ENCODE peak calls at places on chromosome 7, in six cellular contexts. One of them, this sample, is unnamed.

GRCh38 chr7:118085000-118085399 is 99.0 kb upstream of the LSM8 start:
- DNase-seq in Peyer's patch: no peak
- DNase-seq in ovary: no peak
- DNase-seq in spleen: no peak
- DNase-seq in body of pancreas: no peak
- DNase-seq in H1: no peak
- DNase-seq in this sample: no peak

GRCh38 chr7:47764746-47765145 is 182.8 kb upstream of the TNS3 start:
- DNase-seq in body of pancreas: no peak
- DNase-seq in H1: no peak
- DNase-seq in ovary: no peak
- DNase-seq in Peyer's patch: no peak
- DNase-seq in spleen: no peak
- DNase-seq in this sample: no peak

GRCh38 chr7:356087-356486 is 66.1 kb downstream of the FOXL3 start:
- DNase-seq in spleen: no peak
- DNase-seq in Peyer's patch: no peak
- DNase-seq in ovary: no peak
- DNase-seq in body of pancreas: no peak
- DNase-seq in H1: no peak
- DNase-seq in this sample: no peak

GRCh38 chr7:69643708-69644445 is 45.6 kb downstream of the AUTS2 start:
- DNase-seq in body of pancreas: no peak
- DNase-seq in spleen: no peak
- DNase-seq in Peyer's patch: no peak
- DNase-seq in ovary: no peak
- DNase-seq in H1: no peak
- DNase-seq in this sample: no peak

GRCh38 chr7:67392596-67393438 is 396.2 kb downstream of the TYW1 start:
- DNase-seq in body of pancreas: no peak
- DNase-seq in spleen: no peak
- DNase-seq in Peyer's patch: no peak
- DNase-seq in ovary: no peak
- DNase-seq in H1: peak; percentile 23
- DNase-seq in this sample: no peak

GRCh38 chr7:2175514-2175913 is 57.2 kb downstream of the MAD1L1 start:
- DNase-seq in H1: no peak
- DNase-seq in Peyer's patch: no peak
- DNase-seq in spleen: no peak
- DNase-seq in body of pancreas: no peak
- DNase-seq in ovary: no peak
- DNase-seq in this sample: no peak

GRCh38 chr7:129376778-129377700 is 57.2 kb upstream of the STRIP2 start:
- DNase-seq in body of pancreas: no peak
- DNase-seq in ovary: no peak
- DNase-seq in H1: no peak
- DNase-seq in spleen: no peak
- DNase-seq in Peyer's patch: no peak
- DNase-seq in this sample: no peak

GRCh38 chr7:106041140-106041717 is 70.9 kb downstream of the SYPL1 start:
- DNase-seq in ovary: peak; percentile 43
- DNase-seq in body of pancreas: peak; percentile 50
- DNase-seq in Peyer's patch: no peak
- DNase-seq in spleen: no peak
- DNase-seq in H1: no peak
- DNase-seq in this sample: no peak

GRCh38 chr7:44990520-44991023 is 9.4 kb upstream of the CCM2 start:
- DNase-seq in H1: no peak
- DNase-seq in Peyer's patch: no peak
- DNase-seq in body of pancreas: no peak
- DNase-seq in ovary: no peak
- DNase-seq in spleen: peak; percentile 12
- DNase-seq in this sample: no peak

GRCh38 chr7:90421648-90422047 is 18.4 kb downstream of the CLDN12 start:
- DNase-seq in H1: no peak
- DNase-seq in Peyer's patch: no peak
- DNase-seq in ovary: no peak
- DNase-seq in spleen: no peak
- DNase-seq in body of pancreas: no peak
- DNase-seq in this sample: no peak

GRCh38 chr7:44327981-44328380 is 2.6 kb upstream of the CAMK2B start:
- DNase-seq in H1: no peak
- DNase-seq in body of pancreas: no peak
- DNase-seq in spleen: no peak
- DNase-seq in ovary: no peak
- DNase-seq in Peyer's patch: no peak
- DNase-seq in this sample: no peak

GRCh38 chr7:43390601-43391000 is 192.3 kb upstream of the STK17A start:
- DNase-seq in ovary: no peak
- DNase-seq in spleen: no peak
- DNase-seq in body of pancreas: no peak
- DNase-seq in H1: no peak
- DNase-seq in Peyer's patch: no peak
- DNase-seq in this sample: no peak

GRCh38 chr7:148622887-148623585 is 32.5 kb downstream of the C7orf33 start:
- DNase-seq in Peyer's patch: no peak
- DNase-seq in body of pancreas: peak; percentile 10
- DNase-seq in H1: no peak
- DNase-seq in ovary: no peak
- DNase-seq in spleen: no peak
- DNase-seq in this sample: no peak

GRCh38 chr7:128833148-128833938 is 3.1 kb downstream of the FLNC start:
- DNase-seq in H1: no peak
- DNase-seq in ovary: peak; percentile 76
- DNase-seq in Peyer's patch: no peak
- DNase-seq in spleen: peak; percentile 66
- DNase-seq in body of pancreas: no peak
- DNase-seq in this sample: peak; percentile 46

GRCh38 chr7:37372750-37373149 is 75.9 kb downstream of the ELMO1 start:
- DNase-seq in body of pancreas: no peak
- DNase-seq in Peyer's patch: no peak
- DNase-seq in H1: no peak
- DNase-seq in ovary: no peak
- DNase-seq in spleen: no peak
- DNase-seq in this sample: no peak

GRCh38 chr7:8217200-8218068 is 44.5 kb downstream of the ICA1 start:
- DNase-seq in H1: no peak
- DNase-seq in spleen: no peak
- DNase-seq in body of pancreas: no peak
- DNase-seq in ovary: no peak
- DNase-seq in Peyer's patch: no peak
- DNase-seq in this sample: peak; percentile 86

GRCh38 chr7:14637968-14638367 is 264.6 kb downstream of the DGKB start:
- DNase-seq in Peyer's patch: no peak
- DNase-seq in body of pancreas: no peak
- DNase-seq in H1: no peak
- DNase-seq in ovary: no peak
- DNase-seq in spleen: no peak
- DNase-seq in this sample: no peak

GRCh38 chr7:79683185-79683890 is 229.9 kb upstream of the MAGI2 start:
- DNase-seq in Peyer's patch: no peak
- DNase-seq in ovary: no peak
- DNase-seq in body of pancreas: no peak
- DNase-seq in spleen: no peak
- DNase-seq in H1: no peak
- DNase-seq in this sample: no peak

DNA sequence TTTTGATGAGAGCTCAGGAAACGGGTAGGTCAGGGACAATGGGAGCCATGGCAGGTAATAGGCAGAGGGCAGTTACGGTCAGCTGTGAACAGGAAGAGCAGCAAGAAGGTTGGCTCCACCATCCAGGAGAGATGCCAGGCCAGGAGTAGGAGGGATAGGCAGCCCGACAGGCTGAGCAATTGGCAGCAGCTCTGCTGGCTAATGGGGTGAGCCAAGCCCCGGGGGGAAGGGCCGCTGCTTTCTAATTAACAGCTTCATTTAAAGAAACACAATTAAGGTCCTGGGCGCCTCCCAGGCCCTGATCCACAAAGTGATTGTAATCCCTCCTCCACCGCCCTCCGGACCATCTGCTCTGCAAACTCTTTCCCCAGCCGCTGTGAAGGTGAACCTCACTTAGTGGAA is 23.7 kb downstream of the SH2B2 start:
- DNase-seq in H1: no peak
- DNase-seq in body of pancreas: no peak
- DNase-seq in spleen: no peak
- DNase-seq in Peyer's patch: no peak
- DNase-seq in ovary: no peak
- DNase-seq in this sample: no peak
- H3K27ac ChIP-seq in H1: no peak overlapping the region
- H3K27ac ChIP-seq in body of pancreas: no peak overlapping the region
- H3K27ac ChIP-seq in spleen: no peak overlapping the region
- H3K27ac ChIP-seq in Peyer's patch: no peak overlapping the region
- H3K27ac ChIP-seq in ovary: no peak overlapping the region
- H3K27ac ChIP-seq in this sample: no peak overlapping the region

DNA sequence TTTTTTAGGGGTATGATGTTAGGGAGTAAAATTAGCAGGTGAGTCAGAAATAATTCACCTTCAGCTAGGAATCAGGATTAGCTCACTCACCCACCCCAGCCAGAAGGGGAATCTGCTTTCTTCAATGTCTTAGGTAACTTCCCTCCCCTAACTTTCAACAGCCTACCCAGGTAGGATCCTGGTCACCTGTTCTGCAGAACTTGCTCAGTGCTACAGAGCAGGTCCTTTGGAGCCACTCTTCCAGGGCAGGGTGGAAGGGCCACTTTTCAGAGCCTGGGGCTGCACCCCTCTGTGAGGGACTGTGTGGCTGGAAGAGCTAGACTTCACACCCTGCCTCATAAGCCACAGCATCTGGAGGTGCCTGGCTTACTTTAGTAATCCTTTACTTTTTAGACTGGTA is 58.1 kb downstream of the SHH start:
- DNase-seq in Peyer's patch: no peak
- DNase-seq in ovary: no peak
- DNase-seq in body of pancreas: no peak
- DNase-seq in H1: no peak
- DNase-seq in spleen: no peak
- DNase-seq in this sample: no peak
- H3K36me3 ChIP-seq in Peyer's patch: peaks cover 4% of the 10 kb centered on the region
- H3K36me3 ChIP-seq in ovary: no peaks in the 10 kb centered on the region
- H3K36me3 ChIP-seq in body of pancreas: no peaks in the 10 kb centered on the region
- H3K36me3 ChIP-seq in H1: peaks cover 5% of the 10 kb centered on the region
- H3K36me3 ChIP-seq in spleen: peaks cover 29% of the 10 kb centered on the region
- H3K36me3 ChIP-seq in this sample: no peaks in the 10 kb centered on the region

GRCh38 chr7:30474893-30475292 is 3.7 kb downstream of the NOD1 start:
- DNase-seq in Peyer's patch: no peak
- DNase-seq in H1: no peak
- DNase-seq in ovary: no peak
- DNase-seq in body of pancreas: no peak
- DNase-seq in spleen: no peak
- DNase-seq in this sample: no peak

GRCh38 chr7:30475580-30475979 is 3.0 kb downstream of the NOD1 start:
- DNase-seq in spleen: no peak
- DNase-seq in body of pancreas: no peak
- DNase-seq in Peyer's patch: no peak
- DNase-seq in ovary: no peak
- DNase-seq in H1: no peak
- DNase-seq in this sample: no peak

GRCh38 chr7:30476401-30477145 is 2.0 kb downstream of the NOD1 start:
- DNase-seq in H1: no peak
- DNase-seq in Peyer's patch: no peak
- DNase-seq in body of pancreas: no peak
- DNase-seq in ovary: no peak
- DNase-seq in spleen: no peak
- DNase-seq in this sample: no peak

GRCh38 chr7:30474485-30474884 is 4.1 kb downstream of the NOD1 start:
- DNase-seq in H1: no peak
- DNase-seq in spleen: no peak
- DNase-seq in ovary: no peak
- DNase-seq in Peyer's patch: no peak
- DNase-seq in body of pancreas: no peak
- DNase-seq in this sample: no peak

GRCh38 chr7:30478349-30479228 is at the start of gene NOD1:
- DNase-seq in spleen: peak; percentile 97
- DNase-seq in ovary: peak; percentile 84
- DNase-seq in body of pancreas: peak; percentile 79
- DNase-seq in Peyer's patch: peak; percentile 90
- DNase-seq in H1: peak; percentile 10
- DNase-seq in this sample: peak; percentile 67
- TF ChIP-seq POLR2A in spleen: peak; percentile 59
- TF ChIP-seq POLR2A in ovary: peak; percentile 50
- TF ChIP-seq POLR2A in body of pancreas: peak; percentile 67
- TF ChIP-seq POLR2A in Peyer's patch: peak; percentile 74
- TF ChIP-seq POLR2A in H1: no peak
- TF ChIP-seq POLR2A in this sample: peak; percentile 67

GRCh38 chr7:113775804-113776203 is 143.0 kb downstream of the PPP1R3A start:
- DNase-seq in ovary: no peak
- DNase-seq in H1: no peak
- DNase-seq in spleen: no peak
- DNase-seq in body of pancreas: no peak
- DNase-seq in Peyer's patch: no peak
- DNase-seq in this sample: no peak
- H3K27ac ChIP-seq in ovary: no peak overlapping the region
- H3K27ac ChIP-seq in H1: no peak overlapping the region
- H3K27ac ChIP-seq in spleen: no peak overlapping the region
- H3K27ac ChIP-seq in body of pancreas: no peak overlapping the region
- H3K27ac ChIP-seq in Peyer's patch: no peak overlapping the region
- H3K27ac ChIP-seq in this sample: no peak overlapping the region

DNA sequence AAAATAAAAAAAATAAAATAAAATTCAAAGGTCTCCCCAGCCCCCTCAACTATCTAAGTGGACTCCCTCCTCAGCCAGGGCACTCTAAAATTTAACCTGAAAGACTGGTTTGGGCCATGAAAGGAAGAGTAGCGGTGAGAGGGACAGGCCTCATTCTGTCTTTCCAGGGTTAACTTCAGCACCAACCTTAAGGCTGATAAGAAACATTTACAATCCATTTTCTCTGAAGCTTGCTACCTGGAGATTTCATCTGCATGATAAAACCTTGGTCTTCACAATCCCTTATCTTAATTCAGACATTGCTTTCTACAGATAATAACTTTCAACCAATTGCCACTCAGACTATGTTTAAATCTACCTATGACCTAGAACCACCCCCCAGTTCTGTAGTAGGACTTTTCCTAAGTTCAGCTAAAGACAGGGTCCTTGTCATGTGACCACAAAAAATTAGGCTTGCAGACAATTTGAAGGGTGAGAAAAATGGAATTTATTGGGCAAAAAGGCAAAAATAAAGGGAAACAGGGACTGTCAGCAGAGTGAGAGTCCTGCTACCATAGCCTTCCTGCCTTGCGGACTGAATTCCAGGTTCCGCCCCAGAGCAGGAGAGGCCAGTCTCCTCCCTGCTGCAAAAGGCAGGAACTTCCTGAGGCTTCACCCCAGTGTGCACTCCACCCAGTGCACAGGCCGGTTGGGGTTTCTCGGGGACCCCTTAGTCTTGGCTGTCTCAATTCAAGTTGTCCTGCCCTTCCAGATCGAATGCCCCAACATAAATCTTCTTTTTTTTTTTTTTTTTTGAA is 26.0 kb downstream of the AGK start:
- DNase-seq in spleen: no peak
- DNase-seq in H1: no peak
- DNase-seq in body of pancreas: no peak
- DNase-seq in ovary: no peak
- DNase-seq in Peyer's patch: no peak
- DNase-seq in this sample: no peak
- H3K36me3 ChIP-seq in spleen: peaks cover 59% of the 10 kb centered on the region
- H3K36me3 ChIP-seq in H1: no peaks in the 10 kb centered on the region
- H3K36me3 ChIP-seq in body of pancreas: no peaks in the 10 kb centered on the region
- H3K36me3 ChIP-seq in ovary: no peaks in the 10 kb centered on the region
- H3K36me3 ChIP-seq in Peyer's patch: peaks cover 14% of the 10 kb centered on the region
- H3K36me3 ChIP-seq in this sample: peaks cover 35% of the 10 kb centered on the region

GRCh38 chr7:5695037-5695708 is 86.3 kb downstream of the RNF216 start:
- DNase-seq in Peyer's patch: no peak
- DNase-seq in body of pancreas: peak; percentile 21
- DNase-seq in ovary: no peak
- DNase-seq in H1: no peak
- DNase-seq in spleen: peak; percentile 88
- DNase-seq in this sample: no peak
- TF ChIP-seq POLR2A in Peyer's patch: peak; percentile 22
- TF ChIP-seq POLR2A in body of pancreas: no peak
- TF ChIP-seq POLR2A in ovary: no peak
- TF ChIP-seq POLR2A in H1: no peak
- TF ChIP-seq POLR2A in spleen: peak; percentile 77
- TF ChIP-seq POLR2A in this sample: no peak